ENCODE peak calls at places on chromosomes 6 and 20, in four cellular contexts. One of them, this sample, is unnamed.

GRCh38 chr6:113842165-113842564 is 15.0 kb upstream of the MARCKS start:
- DNase-seq in AG09309: no peak
- DNase-seq in progenitor cell of endocrine pancreas: no peak
- DNase-seq in epithelial cell of proximal tubule: no peak
- DNase-seq in this sample: no peak

GRCh38 chr6:25054469-25054868 is 118.7 kb upstream of the RIPOR2 start:
- DNase-seq in AG09309: peak
- DNase-seq in progenitor cell of endocrine pancreas: no peak
- DNase-seq in epithelial cell of proximal tubule: no peak
- DNase-seq in this sample: no peak

GRCh38 chr6:163645560-163645959 is 231.0 kb downstream of the QKI start:
- DNase-seq in AG09309: no peak
- DNase-seq in progenitor cell of endocrine pancreas: no peak
- DNase-seq in epithelial cell of proximal tubule: peak
- DNase-seq in this sample: no peak

GRCh38 chr6:9334979-9335378 is 899.6 kb upstream of the SLC35B3 start:
- DNase-seq in AG09309: peak
- DNase-seq in progenitor cell of endocrine pancreas: no peak
- DNase-seq in epithelial cell of proximal tubule: no peak
- DNase-seq in this sample: no peak

GRCh38 chr6:45791600-45792168 is 224.0 kb downstream of the CLIC5 start:
- DNase-seq in AG09309: peak
- DNase-seq in progenitor cell of endocrine pancreas: no peak
- DNase-seq in epithelial cell of proximal tubule: peak
- DNase-seq in this sample: no peak

GRCh38 chr6:82337688-82338257 is 25.8 kb upstream of the TPBG start:
- DNase-seq in AG09309: no peak
- DNase-seq in progenitor cell of endocrine pancreas: no peak
- DNase-seq in epithelial cell of proximal tubule: no peak
- DNase-seq in this sample: no peak

GRCh38 chr6:159844737-159845645 is 44.9 kb downstream of the PNLDC1 start:
- DNase-seq in AG09309: no peak
- DNase-seq in progenitor cell of endocrine pancreas: no peak
- DNase-seq in epithelial cell of proximal tubule: no peak
- DNase-seq in this sample: no peak

GRCh38 chr20:46681032-46681854 is 8.0 kb downstream of the TP53RK start:
- DNase-seq in AG09309: no peak
- DNase-seq in progenitor cell of endocrine pancreas: peak
- DNase-seq in epithelial cell of proximal tubule: no peak
- DNase-seq in this sample: no peak

GRCh38 chr6:169051371-169051770 is 202.3 kb downstream of the THBS2 start:
- DNase-seq in AG09309: no peak
- DNase-seq in progenitor cell of endocrine pancreas: no peak
- DNase-seq in epithelial cell of proximal tubule: no peak
- DNase-seq in this sample: no peak

GRCh38 chr6:69917834-69918233 is 51.5 kb downstream of the COL19A1 start:
- DNase-seq in AG09309: no peak
- DNase-seq in progenitor cell of endocrine pancreas: no peak
- DNase-seq in epithelial cell of proximal tubule: peak
- DNase-seq in this sample: peak

GRCh38 chr6:107769053-107769658 is 55.0 kb downstream of the SCML4 start:
- DNase-seq in AG09309: no peak
- DNase-seq in progenitor cell of endocrine pancreas: no peak
- DNase-seq in epithelial cell of proximal tubule: no peak
- DNase-seq in this sample: no peak

GRCh38 chr20:47666304-47666703 is 119.0 kb downstream of the SULF2 start:
- DNase-seq in AG09309: no peak
- DNase-seq in progenitor cell of endocrine pancreas: no peak
- DNase-seq in epithelial cell of proximal tubule: no peak
- DNase-seq in this sample: no peak

GRCh38 chr6:116033687-116034303 is 26.9 kb downstream of the FRK start:
- DNase-seq in AG09309: no peak
- DNase-seq in progenitor cell of endocrine pancreas: no peak
- DNase-seq in epithelial cell of proximal tubule: no peak
- DNase-seq in this sample: no peak

GRCh38 chr20:10660661-10661060 is 13.1 kb downstream of the JAG1 start:
- DNase-seq in AG09309: no peak
- DNase-seq in progenitor cell of endocrine pancreas: no peak
- DNase-seq in epithelial cell of proximal tubule: no peak
- DNase-seq in this sample: no peak

GRCh38 chr6:108635505-108636226 is 74.9 kb downstream of the FOXO3 start:
- DNase-seq in AG09309: no peak
- DNase-seq in progenitor cell of endocrine pancreas: no peak
- DNase-seq in epithelial cell of proximal tubule: no peak
- DNase-seq in this sample: no peak

GRCh38 chr20:2617099-2617714 is 35.2 kb upstream of the NOP56 start:
- DNase-seq in AG09309: no peak
- DNase-seq in progenitor cell of endocrine pancreas: no peak
- DNase-seq in epithelial cell of proximal tubule: no peak
- DNase-seq in this sample: no peak

GRCh38 chr6:168648240-168648639 is 207.3 kb downstream of the SMOC2 start:
- DNase-seq in AG09309: no peak
- DNase-seq in progenitor cell of endocrine pancreas: no peak
- DNase-seq in epithelial cell of proximal tubule: no peak
- DNase-seq in this sample: no peak

GRCh38 chr6:34324738-34325444 is 67.6 kb downstream of the NUDT3 start:
- DNase-seq in AG09309: no peak
- DNase-seq in progenitor cell of endocrine pancreas: no peak
- DNase-seq in epithelial cell of proximal tubule: no peak
- DNase-seq in this sample: no peak

GRCh38 chr6:134307870-134308269 is 10.0 kb downstream of the SGK1 start:
- DNase-seq in AG09309: no peak
- DNase-seq in progenitor cell of endocrine pancreas: no peak
- DNase-seq in epithelial cell of proximal tubule: no peak
- DNase-seq in this sample: no peak

GRCh38 chr6:128139519-128139918 is 238.7 kb upstream of the THEMIS start:
- DNase-seq in AG09309: no peak
- DNase-seq in progenitor cell of endocrine pancreas: no peak
- DNase-seq in epithelial cell of proximal tubule: peak
- DNase-seq in this sample: no peak

GRCh38 chr20:57287007-57287810 is 20.8 kb upstream of the BMP7 start:
- DNase-seq in AG09309: no peak
- DNase-seq in progenitor cell of endocrine pancreas: no peak
- DNase-seq in epithelial cell of proximal tubule: no peak
- DNase-seq in this sample: no peak

GRCh38 chr20:49832632-49833327 is 20.2 kb downstream of the SLC9A8 start:
- DNase-seq in AG09309: no peak
- DNase-seq in progenitor cell of endocrine pancreas: no peak
- DNase-seq in epithelial cell of proximal tubule: no peak
- DNase-seq in this sample: no peak

GRCh38 chr6:5665173-5665572 is 341.6 kb downstream of the NRN1 start:
- DNase-seq in AG09309: no peak
- DNase-seq in progenitor cell of endocrine pancreas: no peak
- DNase-seq in epithelial cell of proximal tubule: no peak
- DNase-seq in this sample: no peak

GRCh38 chr6:88616380-88616779 is 347.0 kb downstream of the RNGTT start:
- DNase-seq in AG09309: no peak
- DNase-seq in progenitor cell of endocrine pancreas: no peak
- DNase-seq in epithelial cell of proximal tubule: no peak
- DNase-seq in this sample: no peak

GRCh38 chr6:34934516-34934915 is 45.5 kb downstream of the ANKS1A start:
- DNase-seq in AG09309: no peak
- DNase-seq in progenitor cell of endocrine pancreas: no peak
- DNase-seq in epithelial cell of proximal tubule: no peak
- DNase-seq in this sample: peak

GRCh38 chr20:16003310-16003709 is 569.9 kb downstream of the KIF16B start:
- DNase-seq in AG09309: no peak
- DNase-seq in progenitor cell of endocrine pancreas: no peak
- DNase-seq in epithelial cell of proximal tubule: no peak
- DNase-seq in this sample: no peak

GRCh38 chr6:6492675-6493074 is 95.8 kb upstream of the LY86 start:
- DNase-seq in AG09309: no peak
- DNase-seq in progenitor cell of endocrine pancreas: no peak
- DNase-seq in epithelial cell of proximal tubule: no peak
- DNase-seq in this sample: no peak

GRCh38 chr6:156791261-156791850 is 14.2 kb downstream of the ARID1B start:
- DNase-seq in AG09309: no peak
- DNase-seq in progenitor cell of endocrine pancreas: no peak
- DNase-seq in epithelial cell of proximal tubule: peak
- DNase-seq in this sample: no peak

GRCh38 chr6:34025112-34025807 is 120.6 kb downstream of the GRM4 start:
- DNase-seq in AG09309: no peak
- DNase-seq in progenitor cell of endocrine pancreas: no peak
- DNase-seq in epithelial cell of proximal tubule: no peak
- DNase-seq in this sample: no peak

GRCh38 chr20:41009960-41010359 is 18.7 kb upstream of the TOP1 start:
- DNase-seq in AG09309: no peak
- DNase-seq in progenitor cell of endocrine pancreas: no peak
- DNase-seq in epithelial cell of proximal tubule: no peak
- DNase-seq in this sample: no peak

GRCh38 chr6:169340395-169340794 is 86.7 kb upstream of the THBS2 start:
- DNase-seq in AG09309: no peak
- DNase-seq in progenitor cell of endocrine pancreas: no peak
- DNase-seq in epithelial cell of proximal tubule: no peak
- DNase-seq in this sample: no peak

GRCh38 chr6:1913572-1913971 is 303.9 kb downstream of the FOXC1 start:
- DNase-seq in AG09309: no peak
- DNase-seq in progenitor cell of endocrine pancreas: no peak
- DNase-seq in epithelial cell of proximal tubule: no peak
- DNase-seq in this sample: no peak

DNA sequence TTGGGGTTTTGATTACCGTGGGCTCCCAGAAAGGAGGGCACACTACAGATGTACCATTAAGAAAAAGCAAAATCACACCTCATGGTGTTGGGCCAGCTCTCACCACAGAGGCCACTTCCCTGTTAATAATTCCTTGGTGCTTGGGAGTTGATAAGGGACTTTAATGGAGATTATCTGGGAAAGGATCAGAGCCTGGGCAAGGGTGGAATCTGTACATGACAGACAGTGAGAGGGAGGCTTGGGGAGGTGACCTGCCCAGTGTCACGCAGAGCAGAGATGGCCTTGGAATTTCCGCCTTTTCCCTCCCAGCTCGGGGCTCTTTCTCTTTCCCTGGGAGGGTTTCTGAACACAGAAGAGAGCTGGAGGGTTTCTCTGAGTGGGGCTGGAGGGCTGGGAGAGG is 16.6 kb upstream of the KCNK16 start:
- DNase-seq in AG09309: no peak
- DNase-seq in progenitor cell of endocrine pancreas: no peak
- DNase-seq in epithelial cell of proximal tubule: no peak
- DNase-seq in this sample: no peak
- TF ChIP-seq CTCF in AG09309: no peak
- TF ChIP-seq CTCF in progenitor cell of endocrine pancreas: no peak
- TF ChIP-seq CTCF in epithelial cell of proximal tubule: no peak
- TF ChIP-seq CTCF in this sample: no peak

GRCh38 chr6:148971027-148971927 is 224.4 kb downstream of the UST start:
- DNase-seq in AG09309: no peak
- DNase-seq in progenitor cell of endocrine pancreas: no peak
- DNase-seq in epithelial cell of proximal tubule: no peak
- DNase-seq in this sample: no peak

GRCh38 chr6:148974351-148974750 is 227.5 kb downstream of the UST start:
- DNase-seq in AG09309: no peak
- DNase-seq in progenitor cell of endocrine pancreas: no peak
- DNase-seq in epithelial cell of proximal tubule: no peak
- DNase-seq in this sample: no peak

GRCh38 chr6:148969679-148970078 is 222.8 kb downstream of the UST start:
- DNase-seq in AG09309: no peak
- DNase-seq in progenitor cell of endocrine pancreas: no peak
- DNase-seq in epithelial cell of proximal tubule: no peak
- DNase-seq in this sample: no peak

GRCh38 chr6:148972481-148972880 is 225.7 kb downstream of the UST start:
- DNase-seq in AG09309: no peak
- DNase-seq in progenitor cell of endocrine pancreas: peak
- DNase-seq in epithelial cell of proximal tubule: no peak
- DNase-seq in this sample: no peak

DNA sequence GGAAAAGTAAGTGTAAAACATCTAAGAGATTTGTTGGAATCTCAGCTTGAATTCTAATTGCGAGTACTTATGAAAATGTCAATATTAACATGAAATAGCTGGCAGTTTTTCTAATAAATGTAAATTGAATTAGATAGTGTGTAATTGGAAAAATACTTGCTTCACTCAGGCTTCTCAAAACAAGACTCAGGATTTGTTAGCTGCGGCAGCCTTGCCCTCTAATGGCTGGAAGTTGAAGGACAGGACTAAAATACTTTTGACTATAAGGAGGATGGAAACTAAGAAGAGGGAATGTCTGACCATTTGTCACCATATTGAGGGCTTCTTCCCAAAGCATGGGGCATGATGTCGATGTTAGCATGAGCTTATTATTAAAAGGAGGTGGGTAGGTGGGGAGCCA is 227.0 kb downstream of the UST start:
- DNase-seq in AG09309: no peak
- DNase-seq in progenitor cell of endocrine pancreas: no peak
- DNase-seq in epithelial cell of proximal tubule: no peak
- DNase-seq in this sample: no peak
- TF ChIP-seq CTCF in AG09309: peak
- TF ChIP-seq CTCF in progenitor cell of endocrine pancreas: peak
- TF ChIP-seq CTCF in epithelial cell of proximal tubule: peak
- TF ChIP-seq CTCF in this sample: peak

DNA sequence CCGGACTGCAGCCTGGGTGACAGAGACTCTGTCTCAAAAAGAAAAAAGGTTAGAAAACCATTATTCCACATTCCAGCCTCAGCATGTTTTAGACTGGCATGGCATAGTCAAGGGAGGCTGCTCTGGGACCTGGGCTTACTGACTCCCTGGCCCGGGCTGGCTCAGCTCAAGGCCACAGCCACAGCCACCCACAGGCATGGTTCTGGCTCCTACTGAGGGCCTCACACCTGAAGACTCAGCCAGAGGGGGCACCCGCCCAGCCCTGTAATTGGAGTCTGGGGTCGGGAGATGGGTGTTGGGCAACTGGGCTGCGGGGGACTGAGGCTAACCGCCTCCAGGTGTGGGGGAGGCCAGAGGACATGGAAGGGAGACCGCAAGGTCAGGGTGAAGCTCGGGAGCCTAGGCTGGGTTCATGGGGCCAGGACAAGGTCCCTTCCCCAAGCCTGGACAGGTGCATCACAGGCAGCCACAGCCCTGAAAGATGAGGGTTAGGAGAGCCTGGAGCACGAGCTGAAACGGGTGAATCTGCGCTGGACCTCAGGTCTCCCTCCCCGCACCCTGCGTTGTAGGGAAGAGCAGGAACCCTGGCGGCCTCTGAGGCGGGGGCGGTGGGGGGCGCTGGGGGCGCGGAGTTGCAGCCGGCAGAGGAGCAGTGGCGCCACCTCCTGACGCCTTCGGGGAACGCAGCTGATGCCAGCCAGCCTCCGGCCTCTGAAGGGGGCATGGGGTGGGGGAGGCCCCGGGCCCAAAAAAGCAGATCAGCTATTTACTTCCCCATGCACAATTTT is 67.7 kb upstream of the SRSF6 start:
- DNase-seq in AG09309: no peak
- DNase-seq in progenitor cell of endocrine pancreas: no peak
- DNase-seq in epithelial cell of proximal tubule: no peak
- DNase-seq in this sample: no peak
- TF ChIP-seq CTCF in AG09309: peak
- TF ChIP-seq CTCF in progenitor cell of endocrine pancreas: peak
- TF ChIP-seq CTCF in epithelial cell of proximal tubule: peak
- TF ChIP-seq CTCF in this sample: peak

DNA sequence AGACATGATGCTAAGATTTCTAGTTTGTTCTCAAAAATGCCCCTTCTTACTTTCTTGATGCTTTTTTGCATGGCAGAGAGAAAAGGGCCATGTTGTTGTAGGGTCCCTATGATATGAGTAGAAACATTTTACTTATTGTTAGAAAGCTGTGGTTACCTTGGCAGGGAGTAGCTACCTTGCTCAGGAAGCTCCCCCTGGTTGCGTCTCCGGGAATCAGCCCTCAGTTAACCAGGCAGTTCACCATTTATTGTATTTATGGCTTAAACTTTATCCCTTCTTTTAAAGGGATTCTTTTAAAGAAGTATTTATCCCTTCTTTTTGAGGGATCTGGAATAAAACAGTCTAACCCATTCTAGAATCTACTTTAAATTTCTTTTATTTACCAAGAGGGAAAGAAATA is 113.9 kb upstream of the PROKR2 start:
- DNase-seq in AG09309: no peak
- DNase-seq in progenitor cell of endocrine pancreas: no peak
- DNase-seq in epithelial cell of proximal tubule: no peak
- DNase-seq in this sample: no peak
- TF ChIP-seq CTCF in AG09309: no peak
- TF ChIP-seq CTCF in progenitor cell of endocrine pancreas: no peak
- TF ChIP-seq CTCF in epithelial cell of proximal tubule: peak
- TF ChIP-seq CTCF in this sample: no peak

This sample was measured in HFF-Myc.